ENCODE peak calls at places on chromosomes 16 and 17, in ten cellular contexts. N is ovary, A is A549, I is stomach, C is H1, B is transverse colon, V is tibial nerve, Q is K562, O is sigmoid colon, U is SK-N-SH. J is an unnamed sample.

GRCh38 chr16:83118365-83118764 is 491.6 kb downstream of the CDH13 start:
- DNase-seq in V (no peak), Q (no peak), O (no peak), N (no peak), C (no peak), B (no peak), I (no peak), U (no peak), A (no peak), J (no peak)

GRCh38 chr16:88985521-88985920 is 8.5 kb upstream of the CBFA2T3 start:
- DNase-seq in N (no peak), C (no peak), O (no peak), B (no peak), U (no peak), Q (no peak), I (no peak), A (no peak), V (no peak), J (no peak)

GRCh38 chr16:57003439-57004386 is 14.4 kb downstream of the NLRC5 start:
- DNase-seq in Q (no peak), B (no peak), N (no peak), U (no peak), C (no peak), A (no peak), O (peak), V (no peak), I (no peak), J (peak)

GRCh38 chr17:42937712-42938596 is 26.3 kb downstream of the AARSD1 start:
- DNase-seq in B (peak), U (peak), A (peak), N (peak), C (peak), I (no peak), O (peak), Q (peak), V (no peak), J (no peak)

GRCh38 chr16:89131783-89132182 is 38.1 kb downstream of the ACSF3 start:
- DNase-seq in C (no peak), A (no peak), U (no peak), B (no peak), Q (no peak), N (no peak), I (no peak), O (no peak), V (no peak), J (no peak)

GRCh38 chr16:88049561-88050545 is 98.6 kb downstream of the BANP start:
- DNase-seq in N (no peak), O (peak), I (no peak), V (no peak), Q (no peak), A (no peak), U (peak), B (no peak), C (no peak), J (no peak)

GRCh38 chr17:67241719-67242341 is 3.2 kb downstream of the HELZ start:
- DNase-seq in V (no peak), U (no peak), N (no peak), O (no peak), A (no peak), I (no peak), C (no peak), Q (peak), B (no peak), J (no peak)

GRCh38 chr17:19313746-19314651 is 48.5 kb downstream of the B9D1 start:
- DNase-seq in B (peak), C (no peak), U (no peak), Q (peak), N (no peak), A (no peak), V (no peak), I (no peak), O (peak), J (no peak)

GRCh38 chr17:1890758-1891450 is 61.1 kb downstream of the RPA1 start:
- DNase-seq in C (no peak), V (no peak), Q (no peak), O (no peak), U (no peak), I (no peak), N (no peak), B (no peak), A (no peak), J (no peak)

GRCh38 chr16:28192811-28193529 is 18.8 kb downstream of the XPO6 start:
- DNase-seq in B (peak), O (no peak), C (no peak), A (no peak), Q (no peak), I (peak), U (no peak), V (no peak), N (no peak), J (no peak)

GRCh38 chr16:77540656-77541055 is 105.8 kb upstream of the ADAMTS18 start:
- DNase-seq in V (no peak), I (no peak), C (no peak), N (no peak), B (no peak), U (no peak), A (no peak), O (no peak), Q (no peak), J (no peak)
- TF ChIP-seq EP300 in V (no peak), I (no peak), C (no peak), N (no peak), B (no peak), U (no peak), A (no peak), O (no peak), Q (no peak), J (no peak)

GRCh38 chr16:23959069-23959800 is 123.5 kb downstream of the PRKCB start:
- DNase-seq in Q (peak), U (no peak), O (no peak), A (no peak), C (no peak), N (no peak), V (no peak), B (no peak), I (no peak), J (no peak)

GRCh38 chr16:23959801-23960072 is 124.0 kb downstream of the PRKCB start:
- DNase-seq in C (no peak), O (no peak), U (no peak), V (no peak), N (no peak), I (no peak), B (no peak), A (no peak), Q (no peak), J (no peak)

GRCh38 chr16:23965137-23965733 is 129.5 kb downstream of the PRKCB start:
- DNase-seq in O (no peak), N (no peak), I (no peak), B (no peak), Q (no peak), U (no peak), V (no peak), C (no peak), A (no peak), J (no peak)

GRCh38 chr16:23960081-23960499 is 124.3 kb downstream of the PRKCB start:
- DNase-seq in B (no peak), O (no peak), V (no peak), C (no peak), Q (no peak), I (no peak), N (no peak), A (no peak), U (no peak), J (no peak)

DNA sequence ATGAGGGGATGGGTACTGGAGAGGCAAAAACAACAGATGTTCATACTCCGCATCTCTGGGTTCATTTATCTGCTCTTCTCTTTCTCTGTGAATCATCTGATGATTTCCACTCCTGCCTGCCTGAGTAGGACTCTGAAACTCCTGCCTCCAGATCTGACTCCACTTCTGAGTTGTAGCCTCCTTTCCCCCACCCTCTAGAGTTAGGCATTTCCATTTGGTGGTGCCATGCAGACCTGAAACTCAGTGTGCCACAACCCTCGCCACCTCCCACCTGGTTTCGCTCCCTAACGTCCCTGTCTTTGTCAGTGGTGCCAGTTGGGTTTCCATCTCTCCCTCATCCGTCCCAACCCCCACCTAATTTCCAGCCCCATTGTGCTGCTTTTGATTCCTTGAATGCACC is 126.2 kb downstream of the PRKCB start:
- DNase-seq in U (no peak), V (no peak), I (no peak), A (no peak), N (no peak), B (no peak), C (no peak), Q (no peak), O (no peak), J (no peak)
- TF ChIP-seq EP300 in U (no peak), V (no peak), I (no peak), A (no peak), N (no peak), B (no peak), C (no peak), Q (no peak), O (no peak), J (no peak)

GRCh38 chr17:81509687-81510523 is 2.7 kb downstream of the ACTG1 start:
- DNase-seq in U (no peak), C (no peak), N (no peak), I (no peak), A (peak), Q (no peak), V (no peak), B (no peak), O (no peak), J (no peak)
- TF ChIP-seq EP300 in U (no peak), C (no peak), N (no peak), I (no peak), A (peak), Q (no peak), V (no peak), B (no peak), O (no peak), J (no peak)

DNA sequence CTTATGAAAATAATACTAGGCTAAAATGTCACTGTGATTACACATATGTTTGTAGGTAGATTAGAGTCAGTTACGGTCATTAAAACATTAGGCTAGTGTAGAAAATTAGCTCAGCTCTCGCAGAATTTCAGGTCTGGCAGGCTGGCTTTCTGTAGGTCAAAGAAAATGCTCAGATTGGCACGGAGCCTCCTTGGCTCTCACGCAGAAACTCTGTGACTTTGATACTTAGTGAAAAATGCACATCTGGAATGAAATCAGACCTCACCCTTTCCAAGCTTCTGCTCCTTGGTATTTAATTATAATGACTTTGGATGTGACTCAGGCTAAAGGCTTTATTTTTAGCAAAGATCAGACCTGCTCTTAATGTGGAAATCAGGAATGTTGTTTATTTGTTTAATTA is 163.9 kb downstream of the HS3ST3B1 start:
- DNase-seq in A (no peak), N (no peak), U (no peak), Q (no peak), I (no peak), V (no peak), C (no peak), O (no peak), B (no peak), J (no peak)
- TF ChIP-seq EP300 in A (no peak), N (no peak), U (no peak), Q (no peak), I (no peak), V (no peak), C (no peak), O (no peak), B (no peak), J (no peak)

GRCh38 chr17:41731836-41732235 is 2.6 kb downstream of the HAP1 start:
- DNase-seq in O (no peak), I (no peak), Q (no peak), N (no peak), B (no peak), V (no peak), U (no peak), A (no peak), C (no peak), J (no peak)

GRCh38 chr17:41735744-41736143 is 1.3 kb upstream of the HAP1 start:
- DNase-seq in V (no peak), O (no peak), N (no peak), B (no peak), C (no peak), Q (no peak), U (no peak), A (no peak), I (no peak), J (no peak)

GRCh38 chr17:41733348-41734138 is 900 bp downstream of the HAP1 start:
- DNase-seq in I (no peak), U (peak), V (no peak), O (no peak), C (no peak), A (no peak), B (no peak), Q (no peak), N (no peak), J (no peak)

GRCh38 chr17:41734949-41735313 is 488 bp upstream of the HAP1 start:
- DNase-seq in C (no peak), Q (no peak), I (no peak), A (no peak), V (no peak), N (no peak), O (no peak), U (no peak), B (no peak), J (no peak)

GRCh38 chr17:41734139-41734948 is at the start of gene HAP1:
- DNase-seq in A (peak), I (peak), C (peak), N (peak), V (no peak), U (peak), B (no peak), O (no peak), Q (no peak), J (no peak)
- TF ChIP-seq EP300 in A (no peak), I (no peak), C (peak), N (no peak), V (no peak), U (no peak), B (no peak), O (no peak), Q (no peak), J (no peak)

DNA sequence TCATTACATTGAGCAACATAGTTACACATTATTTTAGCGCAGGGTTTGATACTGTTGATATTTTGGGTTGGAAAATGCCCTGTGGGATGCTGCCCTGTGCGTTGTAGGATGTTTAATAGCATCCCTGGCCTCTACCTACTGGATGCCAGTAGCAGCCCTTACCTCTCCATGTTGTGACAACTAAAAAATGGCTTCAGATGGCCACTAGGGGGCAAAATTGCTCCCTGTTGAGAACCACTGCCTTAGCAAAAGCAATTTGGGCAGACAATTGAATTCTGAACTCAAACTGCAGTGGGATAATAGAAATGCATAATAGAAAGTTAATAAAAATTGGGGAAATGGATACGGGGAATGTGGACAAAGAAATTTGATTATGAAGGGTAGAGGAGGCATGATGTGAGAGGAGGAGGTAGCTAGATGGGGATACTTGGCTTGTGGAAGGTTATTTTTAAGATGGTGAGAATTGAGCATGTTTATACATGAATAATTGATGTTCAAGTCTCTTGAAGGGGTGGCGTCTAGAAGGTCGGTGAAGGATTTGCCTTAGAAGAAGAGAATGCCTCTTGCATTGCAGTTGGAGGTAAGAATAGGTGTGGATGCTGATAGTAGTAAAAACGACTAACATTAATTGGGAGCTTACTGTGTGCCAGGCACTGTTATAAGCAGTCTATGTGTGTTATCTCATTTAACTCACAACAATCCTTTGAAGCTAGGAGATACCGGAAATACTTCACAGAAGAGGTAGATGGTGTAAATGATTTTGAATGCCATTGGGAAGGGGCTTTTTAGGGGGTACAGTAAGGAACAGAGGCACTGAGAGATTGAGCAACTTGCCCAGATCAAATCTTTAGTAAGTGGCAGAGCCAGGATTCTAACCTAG is 19.0 kb downstream of the HEATR9 start:
- DNase-seq in Q (peak), O (no peak), U (peak), A (peak), I (peak), B (peak), C (peak), N (peak), V (no peak), J (no peak)
- TF ChIP-seq EP300 in Q (no peak), O (no peak), U (no peak), A (no peak), I (no peak), B (no peak), C (no peak), N (no peak), V (no peak), J (no peak)

DNA sequence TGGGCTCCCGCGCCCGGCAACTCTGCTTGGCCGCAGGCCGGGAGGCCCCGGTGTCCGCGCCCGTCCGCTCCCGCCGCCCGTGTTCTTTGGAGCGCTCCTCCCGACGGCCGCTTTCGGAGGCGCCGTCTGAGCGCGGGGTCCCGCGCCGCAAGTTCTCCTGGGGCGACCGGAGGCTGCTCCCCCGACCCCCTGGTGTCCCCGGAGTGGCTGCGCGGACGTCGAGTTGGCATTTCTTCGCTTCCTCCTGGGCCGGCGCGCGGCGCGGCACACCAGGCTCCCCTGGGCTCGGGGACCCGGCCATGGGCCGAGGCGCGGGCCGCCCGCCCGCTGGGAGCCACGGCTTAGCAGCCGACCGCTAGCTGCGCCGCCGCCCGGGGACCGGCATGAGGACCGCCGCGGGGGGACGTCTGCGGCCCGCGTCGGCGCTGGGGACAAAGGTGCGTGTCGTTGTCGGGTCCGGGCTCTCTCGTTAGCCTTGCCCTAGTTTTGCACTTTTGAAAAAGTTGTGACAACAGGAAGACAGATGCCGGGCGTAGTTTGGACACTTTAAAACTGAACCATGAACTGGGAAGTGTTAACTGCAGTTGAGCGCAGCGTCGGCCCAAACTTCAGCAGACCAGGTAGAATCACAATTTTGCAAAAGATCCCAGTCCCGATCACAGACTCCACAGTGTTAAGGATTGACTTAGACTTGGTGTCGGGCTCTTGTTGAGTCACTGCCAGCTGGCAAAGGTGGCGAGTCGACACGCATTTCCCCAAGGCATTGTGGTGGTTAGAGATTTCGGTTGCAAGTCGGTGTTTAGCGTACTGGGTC is 700 bp downstream of the UBN1 start:
- DNase-seq in I (peak), A (peak), V (no peak), Q (peak), C (no peak), U (peak), N (peak), O (peak), B (peak), J (peak)
- TF ChIP-seq EP300 in I (no peak), A (no peak), V (no peak), Q (no peak), C (no peak), U (no peak), N (no peak), O (no peak), B (no peak), J (no peak)